ENCODE peak calls at places on chromosome 4, in seven cellular contexts. T is left lung; B is CD8-positive, alpha-beta memory T cell; R is right atrium auricular region; P is suprapubic skin; K is RWPE2; C is CD4-positive, alpha-beta T cell. L is an unnamed sample.

GRCh38 chr4:169340834-169341233 is 70.1 kb upstream of the SH3RF1 start:
- DNase-seq in T (no peak), B (no peak), R (no peak), P (no peak), K (no peak), C (no peak), L (peak; percentile 21)

GRCh38 chr4:128793859-128794667 is 15.4 kb upstream of the JADE1 start:
- DNase-seq in T (no peak), B (no peak), R (no peak), P (no peak), K (no peak), C (no peak), L (no peak)

GRCh38 chr4:142043509-142043908 is 407.1 kb downstream of the IL15 start:
- DNase-seq in T (no peak), B (no peak), R (no peak), P (no peak), K (no peak), C (no peak), L (no peak)

GRCh38 chr4:169309326-169309967 is 38.7 kb upstream of the SH3RF1 start:
- DNase-seq in T (no peak), B (no peak), R (no peak), P (no peak), K (no peak), C (no peak), L (no peak)

GRCh38 chr4:118345813-118346212 is 7.0 kb downstream of the PRSS12 start:
- DNase-seq in T (no peak), B (no peak), R (no peak), P (no peak), K (no peak), C (no peak), L (no peak)

GRCh38 chr4:149465941-149466340 is 349.7 kb downstream of the IQCM start:
- DNase-seq in T (no peak), B (no peak), R (no peak), P (no peak), K (no peak), C (no peak), L (no peak)

GRCh38 chr4:26141101-26141830 is 179.5 kb upstream of the RBPJ start:
- DNase-seq in T (no peak), B (no peak), R (no peak), P (no peak), K (no peak), C (no peak), L (no peak)

GRCh38 chr4:2281575-2282343 is 19.9 kb upstream of the MXD4 start:
- DNase-seq in T (peak; percentile 44), B (peak; percentile 95), R (no peak), P (no peak), K (peak; percentile 17), C (peak; percentile 78), L (no peak)

GRCh38 chr4:65635051-65635821 is 35.1 kb downstream of the EPHA5 start:
- DNase-seq in T (no peak), B (no peak), R (no peak), P (no peak), K (no peak), C (no peak), L (no peak)

GRCh38 chr4:108385076-108385475 is 216.3 kb upstream of the LEF1 start:
- DNase-seq in T (no peak), B (no peak), R (no peak), P (no peak), K (no peak), C (no peak), L (no peak)

GRCh38 chr4:26803462-26803861 is 57.2 kb upstream of the STIM2 start:
- DNase-seq in T (no peak), B (no peak), R (no peak), P (no peak), K (no peak), C (no peak), L (no peak)

GRCh38 chr4:110959041-110959643 is 336.3 kb upstream of the PITX2 start:
- DNase-seq in T (no peak), B (no peak), R (no peak), P (no peak), K (no peak), C (no peak), L (no peak)

GRCh38 chr4:123452585-123452984 is 56.0 kb downstream of the SPRY1 start:
- DNase-seq in T (no peak), B (no peak), R (peak; percentile 63), P (no peak), K (peak; percentile 68), C (no peak), L (no peak)

GRCh38 chr4:8592366-8593267 is at the start of gene CPZ:
- DNase-seq in T (peak; percentile 77), B (no peak), R (no peak), P (no peak), K (no peak), C (no peak), L (no peak)

GRCh38 chr4:139256349-139256748 is 23.7 kb downstream of the MGARP start:
- DNase-seq in T (no peak), B (no peak), R (no peak), P (no peak), K (no peak), C (no peak), L (no peak)

GRCh38 chr4:40486534-40486933 is 143.1 kb downstream of the RBM47 start:
- DNase-seq in T (no peak), B (no peak), R (no peak), P (no peak), K (no peak), C (no peak), L (no peak)

GRCh38 chr4:138348055-138348454 is 105.9 kb upstream of the SLC7A11 start:
- DNase-seq in T (no peak), B (no peak), R (no peak), P (no peak), K (no peak), C (no peak), L (no peak)

GRCh38 chr4:152206185-152206584 is 329.7 kb downstream of the FBXW7 start:
- DNase-seq in T (no peak), B (no peak), R (no peak), P (no peak), K (no peak), C (no peak), L (no peak)
- H3K27ac ChIP-seq in T (no peak overlapping the region), B (no peak overlapping the region), R (no peak overlapping the region), P (no peak overlapping the region), K (no peak overlapping the region), C (no peak overlapping the region), L (no peak overlapping the region)

DNA sequence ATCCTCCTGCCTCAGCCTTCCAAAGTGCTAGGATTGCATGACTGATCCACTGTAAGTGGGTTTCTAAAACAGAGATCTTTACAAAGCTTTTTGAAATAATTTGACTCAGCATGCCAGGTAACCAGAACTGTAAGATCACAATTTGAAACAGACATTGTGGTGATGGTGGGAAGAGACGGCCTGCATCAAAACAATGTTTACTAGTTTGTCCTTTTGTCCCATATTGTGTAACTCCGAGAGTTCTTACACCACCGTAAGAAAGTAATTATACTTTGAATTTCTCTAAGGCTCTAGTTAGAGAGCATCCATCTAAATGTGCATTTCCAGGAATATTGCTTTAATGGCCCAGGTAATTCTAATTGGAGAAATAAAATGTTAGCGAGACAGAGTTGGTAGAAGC is 594 bp upstream of the ARHGAP24 start:
- DNase-seq in T (no peak), B (no peak), R (no peak), P (no peak), K (no peak), C (no peak), L (no peak)
- H3K27ac ChIP-seq in T (peak overlapping the region; percentile 94), B (no peak overlapping the region), R (peak overlapping the region; percentile 86), P (peak overlapping the region; percentile 86), K (no peak overlapping the region), C (no peak overlapping the region), L (peak overlapping the region; percentile 40)

GRCh38 chr4:57095956-57096355 is 14.2 kb downstream of the IGFBP7 start:
- DNase-seq in T (no peak), B (no peak), R (no peak), P (no peak), K (no peak), C (no peak), L (no peak)
- H3K27ac ChIP-seq in T (no peak overlapping the region), B (no peak overlapping the region), R (peak overlapping the region; percentile 12), P (no peak overlapping the region), K (no peak overlapping the region), C (no peak overlapping the region), L (no peak overlapping the region)

DNA sequence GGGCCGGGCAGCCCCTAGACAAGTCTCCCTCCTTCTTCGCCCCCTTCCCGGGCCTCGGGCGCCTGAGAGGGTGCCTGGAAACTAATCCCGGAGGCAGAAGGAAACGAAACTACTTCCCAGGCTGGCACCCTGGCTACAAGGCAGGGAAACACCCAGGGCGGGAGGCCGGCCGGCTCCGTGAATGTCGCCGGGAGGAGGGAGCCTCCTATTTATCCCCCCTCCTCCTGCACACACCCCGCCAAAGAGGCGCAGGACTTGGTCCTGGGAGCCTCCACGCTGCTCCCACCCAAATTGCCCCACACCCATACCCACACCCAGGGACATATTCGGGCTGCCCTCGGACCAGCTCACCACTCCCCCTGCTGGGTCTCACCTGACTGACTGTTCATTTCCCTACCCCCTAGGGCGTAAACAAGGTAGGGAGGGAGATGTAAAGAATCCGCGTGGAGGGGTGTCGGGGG is at the start of gene BTC:
- DNase-seq in T (peak; percentile 80), B (no peak), R (no peak), P (no peak), K (peak; percentile 49), C (no peak), L (peak; percentile 7)
- H3K27ac ChIP-seq in T (peak within 1 kb of the TSS; percentile 71), B (no peak within 1 kb of the TSS), R (no peak within 1 kb of the TSS), P (peak within 1 kb of the TSS; percentile 61), K (no peak within 1 kb of the TSS), C (no peak within 1 kb of the TSS), L (no peak within 1 kb of the TSS)

GRCh38 chr4:112896326-112896892 is 153.0 kb upstream of the ANK2 start:
- DNase-seq in T (no peak), B (no peak), R (no peak), P (no peak), K (no peak), C (no peak), L (no peak)

GRCh38 chr4:112894480-112894879 is 155.0 kb upstream of the ANK2 start:
- DNase-seq in T (no peak), B (no peak), R (no peak), P (no peak), K (no peak), C (no peak), L (no peak)

GRCh38 chr4:112894951-112895350 is 154.5 kb upstream of the ANK2 start:
- DNase-seq in T (no peak), B (no peak), R (no peak), P (no peak), K (no peak), C (no peak), L (no peak)

GRCh38 chr4:112897548-112897947 is 151.9 kb upstream of the ANK2 start:
- DNase-seq in T (no peak), B (no peak), R (no peak), P (no peak), K (no peak), C (no peak), L (no peak)

GRCh38 chr4:112895785-112896184 is 153.7 kb upstream of the ANK2 start:
- DNase-seq in T (no peak), B (no peak), R (no peak), P (no peak), K (no peak), C (no peak), L (no peak)
- H3K27ac ChIP-seq in T (no peak overlapping the region), B (no peak overlapping the region), R (no peak overlapping the region), P (no peak overlapping the region), K (no peak overlapping the region), C (no peak overlapping the region), L (peak overlapping the region; percentile 78)

GRCh38 chr4:151228196-151229119 is 48.5 kb upstream of the PRSS48 start:
- DNase-seq in T (no peak), B (no peak), R (no peak), P (no peak), K (no peak), C (no peak), L (no peak)
- H3K27ac ChIP-seq in T (peak overlapping the region; percentile 75), B (no peak overlapping the region), R (peak overlapping the region; percentile 61), P (peak overlapping the region; percentile 80), K (peak overlapping the region; percentile 86), C (no peak overlapping the region), L (peak overlapping the region; percentile 61)